ENCODE peak calls at places on chromosomes 1 and 21, in six cellular contexts. R is nucleus accumbens, I is NCI-H460, Q is SK-MEL-5, N is aorta, K is HTR-8/SVneo. X is an unnamed sample.

GRCh38 chr1:56060901-56061300 is 518.5 kb downstream of the PLPP3 start:
- DNase-seq in K (no peak), I (no peak), Q (no peak), N (no peak), R (no peak), X (no peak)

GRCh38 chr1:186188004-186188539 is 187.0 kb downstream of the TPR start:
- DNase-seq in I (peak; percentile 53), R (no peak), Q (no peak), K (peak; percentile 53), N (no peak), X (peak; percentile 72)

GRCh38 chr1:156226116-156226538 is 13.3 kb downstream of the PMF1 start:
- DNase-seq in R (no peak), K (no peak), Q (no peak), I (no peak), N (no peak), X (no peak)

GRCh38 chr1:231420299-231420958 is 1.7 kb downstream of the EGLN1 start:
- DNase-seq in I (no peak), Q (no peak), K (no peak), R (no peak), N (no peak), X (peak; percentile 52)

GRCh38 chr21:44583800-44584147 is 3.4 kb upstream of the KRTAP10-5 start:
- DNase-seq in R (no peak), Q (no peak), N (no peak), I (no peak), K (no peak), X (no peak)

GRCh38 chr1:204180133-204180532 is 14.0 kb upstream of the REN start:
- DNase-seq in N (no peak), R (no peak), K (no peak), I (no peak), Q (no peak), X (no peak)

GRCh38 chr1:220732137-220732536 is 16.0 kb upstream of the MTARC2 start:
- DNase-seq in Q (no peak), K (no peak), N (no peak), R (no peak), I (no peak), X (no peak)

GRCh38 chr1:37108596-37109188 is 74.4 kb upstream of the GRIK3 start:
- DNase-seq in K (no peak), Q (no peak), R (no peak), I (no peak), N (no peak), X (no peak)

GRCh38 chr1:238558156-238558555 is 667.4 kb upstream of the ZP4 start:
- DNase-seq in Q (peak; percentile 5), K (peak; percentile 11), R (no peak), I (no peak), N (no peak), X (peak; percentile 79)

GRCh38 chr1:184759097-184759496 is 4.4 kb upstream of the EDEM3 start:
- DNase-seq in I (no peak), Q (no peak), R (no peak), K (no peak), N (no peak), X (no peak)

GRCh38 chr21:39610705-39611104 is 2.0 kb upstream of the B3GALT5 start:
- DNase-seq in N (no peak), K (no peak), R (no peak), Q (no peak), I (no peak), X (no peak)

GRCh38 chr1:231240883-231241735 is at the start of gene GNPAT:
- DNase-seq in K (peak; percentile 97), N (peak; percentile 91), R (peak; percentile 88), I (peak; percentile 86), Q (peak; percentile 84), X (peak; percentile 83)

GRCh38 chr1:182700351-182700709 is 15.9 kb upstream of the RGS8 start:
- DNase-seq in N (no peak), K (no peak), R (no peak), Q (no peak), I (no peak), X (no peak)

GRCh38 chr1:183218039-183218618 is 32.1 kb downstream of the LAMC2 start:
- DNase-seq in N (peak; percentile 73), I (no peak), R (no peak), K (no peak), Q (no peak), X (no peak)

GRCh38 chr1:116962976-116963639 is 38.5 kb upstream of the CD101 start:
- DNase-seq in Q (no peak), N (no peak), K (no peak), I (no peak), R (no peak), X (no peak)

GRCh38 chr1:89758127-89758526 is 62.7 kb upstream of the LRRC8D start:
- DNase-seq in Q (no peak), I (no peak), N (no peak), R (no peak), K (no peak), X (no peak)

GRCh38 chr1:205507896-205508714 is 3.6 kb downstream of the CDK18 start:
- DNase-seq in I (no peak), N (no peak), R (no peak), K (no peak), Q (no peak), X (no peak)

GRCh38 chr1:24157921-24158481 is 15.1 kb upstream of the IL22RA1 start:
- DNase-seq in I (no peak), N (no peak), Q (peak; percentile 21), K (no peak), R (no peak), X (peak; percentile 10)

GRCh38 chr1:200755456-200755855 is 16.8 kb downstream of the CAMSAP2 start:
- DNase-seq in Q (no peak), N (no peak), R (no peak), I (no peak), K (no peak), X (no peak)

GRCh38 chr1:176517484-176517883 is 54.5 kb downstream of the PAPPA2 start:
- DNase-seq in N (no peak), K (no peak), Q (peak; percentile 83), I (peak; percentile 21), R (no peak), X (no peak)

GRCh38 chr1:227739636-227740035 is 4.4 kb downstream of the SNAP47 start:
- DNase-seq in R (no peak), N (no peak), Q (no peak), I (no peak), K (no peak), X (no peak)

X was measured in fibroblast of the aortic adventitia.